ENCODE peak calls at places on chromosomes 12 and 14, in five cellular contexts. One of them, this sample, is unnamed.

GRCh38 chr14:103528512-103529382 is at the start of gene TRMT61A:
- DNase-seq in transverse colon: peak; percentile 91
- DNase-seq in endodermal cell: peak; percentile 95
- DNase-seq in pancreas: peak; percentile 93
- DNase-seq in adipocyte: peak; percentile 96
- DNase-seq in this sample: peak; percentile 100

GRCh38 chr14:103524002-103524785 is 1.6 kb upstream of the CKB start:
- DNase-seq in transverse colon: no peak
- DNase-seq in endodermal cell: no peak
- DNase-seq in pancreas: no peak
- DNase-seq in adipocyte: no peak
- DNase-seq in this sample: peak; percentile 69

GRCh38 chr12:96502477-96502876 is 13.1 kb downstream of the CFAP54 start:
- DNase-seq in transverse colon: peak; percentile 27
- DNase-seq in endodermal cell: no peak
- DNase-seq in pancreas: no peak
- DNase-seq in adipocyte: no peak
- DNase-seq in this sample: no peak

GRCh38 chr14:61694830-61695694 is at the start of gene HIF1A:
- DNase-seq in transverse colon: peak; percentile 97
- DNase-seq in endodermal cell: peak; percentile 99
- DNase-seq in pancreas: peak; percentile 96
- DNase-seq in adipocyte: peak; percentile 99
- DNase-seq in this sample: peak; percentile 98

GRCh38 chr12:113837059-113837458 is 129.1 kb downstream of the RBM19 start:
- DNase-seq in transverse colon: no peak
- DNase-seq in endodermal cell: no peak
- DNase-seq in pancreas: no peak
- DNase-seq in adipocyte: no peak
- DNase-seq in this sample: no peak

GRCh38 chr12:12265571-12266388 is 1.1 kb downstream of the LRP6 start:
- DNase-seq in transverse colon: no peak
- DNase-seq in endodermal cell: peak; percentile 57
- DNase-seq in pancreas: no peak
- DNase-seq in adipocyte: peak; percentile 72
- DNase-seq in this sample: peak; percentile 33

GRCh38 chr14:31969371-31969770 is 107.7 kb upstream of the ARHGAP5 start:
- DNase-seq in transverse colon: no peak
- DNase-seq in endodermal cell: no peak
- DNase-seq in pancreas: no peak
- DNase-seq in adipocyte: peak; percentile 37
- DNase-seq in this sample: no peak

GRCh38 chr14:103517626-103518415 is 4.8 kb downstream of the CKB start:
- DNase-seq in transverse colon: peak; percentile 64
- DNase-seq in endodermal cell: no peak
- DNase-seq in pancreas: no peak
- DNase-seq in adipocyte: peak; percentile 25
- DNase-seq in this sample: peak; percentile 82

GRCh38 chr12:113071427-113072112 is 15.0 kb downstream of the DTX1 start:
- DNase-seq in transverse colon: no peak
- DNase-seq in endodermal cell: peak; percentile 63
- DNase-seq in pancreas: peak; percentile 68
- DNase-seq in adipocyte: no peak
- DNase-seq in this sample: peak; percentile 66

GRCh38 chr12:129701536-129702165 is 202.2 kb downstream of the TMEM132D start:
- DNase-seq in transverse colon: no peak
- DNase-seq in endodermal cell: no peak
- DNase-seq in pancreas: no peak
- DNase-seq in adipocyte: peak; percentile 78
- DNase-seq in this sample: no peak

GRCh38 chr14:22387776-22388241 is 201.2 kb downstream of the DAD1 start:
- DNase-seq in transverse colon: no peak
- DNase-seq in endodermal cell: no peak
- DNase-seq in pancreas: no peak
- DNase-seq in adipocyte: no peak
- DNase-seq in this sample: peak; percentile 28

GRCh38 chr14:73728106-73729014 is 14.2 kb upstream of the PNMA1 start:
- DNase-seq in transverse colon: peak; percentile 94
- DNase-seq in endodermal cell: peak; percentile 97
- DNase-seq in pancreas: peak; percentile 93
- DNase-seq in adipocyte: peak; percentile 78
- DNase-seq in this sample: peak; percentile 95

GRCh38 chr12:132288516-132289188 is 40.7 kb downstream of the GALNT9 start:
- DNase-seq in transverse colon: no peak
- DNase-seq in endodermal cell: no peak
- DNase-seq in pancreas: no peak
- DNase-seq in adipocyte: no peak
- DNase-seq in this sample: no peak

GRCh38 chr12:80400591-80400991 is 43.4 kb upstream of the PTPRQ start:
- DNase-seq in transverse colon: no peak
- DNase-seq in endodermal cell: peak; percentile 72
- DNase-seq in pancreas: peak; percentile 55
- DNase-seq in adipocyte: no peak
- DNase-seq in this sample: peak; percentile 28

GRCh38 chr12:15015121-15015520 is 42.3 kb downstream of the PDE6H start:
- DNase-seq in transverse colon: no peak
- DNase-seq in endodermal cell: no peak
- DNase-seq in pancreas: no peak
- DNase-seq in adipocyte: no peak
- DNase-seq in this sample: no peak

GRCh38 chr14:75822522-75823288 is 159.1 kb downstream of the TGFB3 start:
- DNase-seq in transverse colon: no peak
- DNase-seq in endodermal cell: no peak
- DNase-seq in pancreas: no peak
- DNase-seq in adipocyte: peak; percentile 73
- DNase-seq in this sample: no peak

GRCh38 chr12:108214486-108214885 is 85.4 kb downstream of the WSCD2 start:
- DNase-seq in transverse colon: no peak
- DNase-seq in endodermal cell: peak; percentile 95
- DNase-seq in pancreas: peak; percentile 61
- DNase-seq in adipocyte: peak; percentile 63
- DNase-seq in this sample: peak; percentile 79

GRCh38 chr14:77714926-77715325 is 7.0 kb downstream of the SLIRP start:
- DNase-seq in transverse colon: no peak
- DNase-seq in endodermal cell: no peak
- DNase-seq in pancreas: no peak
- DNase-seq in adipocyte: no peak
- DNase-seq in this sample: no peak

GRCh38 chr12:53725824-53726223 is 1.4 kb downstream of the CALCOCO1 start:
- DNase-seq in transverse colon: peak; percentile 19
- DNase-seq in endodermal cell: no peak
- DNase-seq in pancreas: no peak
- DNase-seq in adipocyte: peak; percentile 36
- DNase-seq in this sample: no peak

DNA sequence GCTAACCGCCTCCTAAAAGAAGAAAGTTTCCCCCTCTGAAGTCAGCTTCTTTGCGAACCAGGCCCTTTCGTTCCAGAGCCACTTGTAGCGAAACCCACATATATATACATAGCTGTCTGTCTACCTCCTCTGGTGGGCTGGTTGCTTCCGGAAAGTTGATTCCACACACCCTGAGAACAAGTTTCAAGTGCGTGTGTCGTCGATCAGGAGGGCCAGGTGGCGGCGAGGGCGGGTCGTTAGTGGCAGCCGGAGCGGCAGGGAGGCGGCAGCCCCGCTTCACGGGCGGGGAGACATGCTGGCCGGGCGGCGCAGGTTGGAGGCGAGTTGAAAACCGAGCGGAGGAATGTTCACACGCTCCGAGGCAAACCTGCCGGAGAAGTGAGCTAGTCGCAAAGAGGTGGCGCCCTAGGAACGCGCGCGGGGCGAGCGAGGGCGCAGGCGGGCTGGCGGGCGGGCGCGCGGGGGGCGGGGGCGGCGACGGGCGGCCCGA is 2.6 kb downstream of the PTHLH start:
- DNase-seq in transverse colon: peak; percentile 37
- DNase-seq in endodermal cell: peak; percentile 94
- DNase-seq in pancreas: peak; percentile 85
- DNase-seq in adipocyte: peak; percentile 72
- DNase-seq in this sample: no peak
- H3K27me3 ChIP-seq in transverse colon: peaks cover 99% of the 10 kb centered on the region
- H3K27me3 ChIP-seq in endodermal cell: peaks cover 98% of the 10 kb centered on the region
- H3K27me3 ChIP-seq in pancreas: peaks cover 19% of the 10 kb centered on the region
- H3K27me3 ChIP-seq in adipocyte: no peaks in the 10 kb centered on the region
- H3K27me3 ChIP-seq in this sample: peaks cover 82% of the 10 kb centered on the region

GRCh38 chr12:110279976-110280783 is 867 bp upstream of the ATP2A2 start:
- DNase-seq in transverse colon: peak; percentile 57
- DNase-seq in endodermal cell: peak; percentile 87
- DNase-seq in pancreas: peak; percentile 72
- DNase-seq in adipocyte: peak; percentile 70
- DNase-seq in this sample: peak; percentile 83
- H3K4me3 ChIP-seq in transverse colon: peak overlapping the region; percentile 99
- H3K4me3 ChIP-seq in endodermal cell: peak overlapping the region; percentile 74
- H3K4me3 ChIP-seq in pancreas: peak overlapping the region; percentile 66
- H3K4me3 ChIP-seq in adipocyte: peak overlapping the region; percentile 90
- H3K4me3 ChIP-seq in this sample: peak overlapping the region; percentile 95

GRCh38 chr12:4280351-4281163 is 7.0 kb downstream of the CCND2 start:
- DNase-seq in transverse colon: peak; percentile 62
- DNase-seq in endodermal cell: peak; percentile 44
- DNase-seq in pancreas: peak; percentile 73
- DNase-seq in adipocyte: peak; percentile 13
- DNase-seq in this sample: peak; percentile 23
- H3K36me3 ChIP-seq in transverse colon: no peaks in the 10 kb centered on the region
- H3K36me3 ChIP-seq in endodermal cell: peaks cover 58% of the 10 kb centered on the region
- H3K36me3 ChIP-seq in pancreas: peaks cover 13% of the 10 kb centered on the region
- H3K36me3 ChIP-seq in adipocyte: peaks cover 64% of the 10 kb centered on the region
- H3K36me3 ChIP-seq in this sample: peaks cover 74% of the 10 kb centered on the region

GRCh38 chr14:99260652-99261551 is 11.1 kb downstream of the BCL11B start:
- DNase-seq in transverse colon: no peak
- DNase-seq in endodermal cell: no peak
- DNase-seq in pancreas: no peak
- DNase-seq in adipocyte: no peak
- DNase-seq in this sample: no peak
- H3K27me3 ChIP-seq in transverse colon: peaks cover 29% of the 10 kb centered on the region
- H3K27me3 ChIP-seq in endodermal cell: no peaks in the 10 kb centered on the region
- H3K27me3 ChIP-seq in pancreas: peaks cover 3% of the 10 kb centered on the region
- H3K27me3 ChIP-seq in adipocyte: peaks cover 68% of the 10 kb centered on the region
- H3K27me3 ChIP-seq in this sample: peaks cover 7% of the 10 kb centered on the region

GRCh38 chr14:91021991-91022621 is 38.3 kb downstream of the RPS6KA5 start:
- DNase-seq in transverse colon: no peak
- DNase-seq in endodermal cell: no peak
- DNase-seq in pancreas: no peak
- DNase-seq in adipocyte: peak; percentile 57
- DNase-seq in this sample: no peak
- H3K4me3 ChIP-seq in transverse colon: peak overlapping the region; percentile 19
- H3K4me3 ChIP-seq in endodermal cell: no peak overlapping the region
- H3K4me3 ChIP-seq in pancreas: no peak overlapping the region
- H3K4me3 ChIP-seq in adipocyte: peak overlapping the region; percentile 80
- H3K4me3 ChIP-seq in this sample: no peak overlapping the region

GRCh38 chr12:95104919-95105452 is 31.6 kb upstream of the NR2C1 start:
- DNase-seq in transverse colon: no peak
- DNase-seq in endodermal cell: no peak
- DNase-seq in pancreas: no peak
- DNase-seq in adipocyte: no peak
- DNase-seq in this sample: no peak
- H3K36me3 ChIP-seq in transverse colon: no peaks in the 10 kb centered on the region
- H3K36me3 ChIP-seq in endodermal cell: peaks cover 80% of the 10 kb centered on the region
- H3K36me3 ChIP-seq in pancreas: peaks cover 20% of the 10 kb centered on the region
- H3K36me3 ChIP-seq in adipocyte: peaks cover 10% of the 10 kb centered on the region
- H3K36me3 ChIP-seq in this sample: peaks cover 12% of the 10 kb centered on the region

DNA sequence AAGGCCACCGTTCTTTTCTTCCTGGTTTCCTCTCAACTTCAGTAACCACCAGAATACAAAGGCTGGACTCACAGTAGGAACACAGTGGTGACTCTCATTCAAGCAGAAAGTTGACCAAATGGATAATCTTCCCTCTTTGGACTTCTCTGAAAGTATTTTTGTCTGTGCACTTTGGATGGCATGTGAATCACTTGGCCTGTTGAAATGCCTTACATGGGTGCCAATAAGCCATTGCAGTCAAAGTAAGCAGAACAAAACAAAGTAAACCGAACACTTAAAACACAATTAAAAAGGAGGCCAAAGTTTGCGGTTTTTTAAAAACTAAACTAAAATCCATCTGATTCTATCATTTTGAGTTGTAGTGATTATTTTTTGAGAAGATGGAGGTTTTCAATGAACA is 370.1 kb upstream of the DDHD1 start:
- DNase-seq in transverse colon: no peak
- DNase-seq in endodermal cell: no peak
- DNase-seq in pancreas: no peak
- DNase-seq in adipocyte: no peak
- DNase-seq in this sample: no peak
- H3K27me3 ChIP-seq in transverse colon: no peaks in the 10 kb centered on the region
- H3K27me3 ChIP-seq in endodermal cell: no peaks in the 10 kb centered on the region
- H3K27me3 ChIP-seq in pancreas: no peaks in the 10 kb centered on the region
- H3K27me3 ChIP-seq in adipocyte: no peaks in the 10 kb centered on the region
- H3K27me3 ChIP-seq in this sample: no peaks in the 10 kb centered on the region

GRCh38 chr12:118102070-118102469 is 1.7 kb downstream of the VSIG10 start:
- DNase-seq in transverse colon: peak; percentile 35
- DNase-seq in endodermal cell: peak; percentile 85
- DNase-seq in pancreas: no peak
- DNase-seq in adipocyte: no peak
- DNase-seq in this sample: peak; percentile 61
- H3K4me3 ChIP-seq in transverse colon: peak overlapping the region; percentile 66
- H3K4me3 ChIP-seq in endodermal cell: peak overlapping the region; percentile 87
- H3K4me3 ChIP-seq in pancreas: no peak overlapping the region
- H3K4me3 ChIP-seq in adipocyte: no peak overlapping the region
- H3K4me3 ChIP-seq in this sample: peak overlapping the region; percentile 96